ENCODE peak calls at places on chromosomes 11 and 22, in seven cellular contexts. One of them, this sample, is unnamed.

GRCh38 chr11:46769636-46770221 is 50.7 kb downstream of the F2 start:
- DNase-seq in endothelial cell: no peak
- DNase-seq in heart left ventricle: no peak
- DNase-seq in Peyer's patch: no peak
- DNase-seq in foreskin fibroblast: no peak
- DNase-seq in cardiac muscle cell: no peak
- DNase-seq in PC-3: no peak
- DNase-seq in this sample: no peak

GRCh38 chr11:25423436-25424184 is 908.3 kb upstream of the ANO3 start:
- DNase-seq in PC-3: peak
- DNase-seq in foreskin fibroblast: peak
- DNase-seq in heart left ventricle: no peak
- DNase-seq in Peyer's patch: no peak
- DNase-seq in cardiac muscle cell: no peak
- DNase-seq in endothelial cell: peak
- DNase-seq in this sample: no peak

GRCh38 chr11:6705905-6706535 is 22.9 kb upstream of the MRPL17 start:
- DNase-seq in foreskin fibroblast: peak
- DNase-seq in Peyer's patch: peak
- DNase-seq in PC-3: peak
- DNase-seq in cardiac muscle cell: peak
- DNase-seq in endothelial cell: peak
- DNase-seq in heart left ventricle: no peak
- DNase-seq in this sample: peak

GRCh38 chr11:111531156-111531555 is 9.4 kb upstream of the LAYN start:
- DNase-seq in cardiac muscle cell: no peak
- DNase-seq in PC-3: peak
- DNase-seq in endothelial cell: no peak
- DNase-seq in Peyer's patch: no peak
- DNase-seq in foreskin fibroblast: peak
- DNase-seq in heart left ventricle: no peak
- DNase-seq in this sample: no peak

GRCh38 chr11:133945087-133945974 is 11.4 kb downstream of the IGSF9B start:
- DNase-seq in cardiac muscle cell: no peak
- DNase-seq in heart left ventricle: peak
- DNase-seq in endothelial cell: no peak
- DNase-seq in PC-3: peak
- DNase-seq in Peyer's patch: peak
- DNase-seq in foreskin fibroblast: peak
- DNase-seq in this sample: peak

GRCh38 chr22:27986459-27986858 is 67.4 kb upstream of the PITPNB start:
- DNase-seq in PC-3: no peak
- DNase-seq in foreskin fibroblast: no peak
- DNase-seq in heart left ventricle: no peak
- DNase-seq in Peyer's patch: no peak
- DNase-seq in endothelial cell: no peak
- DNase-seq in cardiac muscle cell: no peak
- DNase-seq in this sample: no peak

GRCh38 chr11:1305558-1306056 is 3.8 kb downstream of the TOLLIP start:
- DNase-seq in cardiac muscle cell: no peak
- DNase-seq in endothelial cell: no peak
- DNase-seq in heart left ventricle: no peak
- DNase-seq in foreskin fibroblast: no peak
- DNase-seq in PC-3: no peak
- DNase-seq in Peyer's patch: peak
- DNase-seq in this sample: no peak

GRCh38 chr11:47453365-47453764 is 4.4 kb upstream of the RAPSN start:
- DNase-seq in foreskin fibroblast: no peak
- DNase-seq in endothelial cell: no peak
- DNase-seq in Peyer's patch: no peak
- DNase-seq in cardiac muscle cell: no peak
- DNase-seq in PC-3: no peak
- DNase-seq in heart left ventricle: no peak
- DNase-seq in this sample: no peak

GRCh38 chr11:82906236-82906635 is 4.7 kb downstream of the DDIAS start:
- DNase-seq in PC-3: peak
- DNase-seq in Peyer's patch: no peak
- DNase-seq in cardiac muscle cell: peak
- DNase-seq in heart left ventricle: no peak
- DNase-seq in endothelial cell: no peak
- DNase-seq in foreskin fibroblast: peak
- DNase-seq in this sample: no peak

GRCh38 chr22:26646158-26646557 is 11.2 kb upstream of the MIAT start:
- DNase-seq in cardiac muscle cell: no peak
- DNase-seq in endothelial cell: no peak
- DNase-seq in PC-3: no peak
- DNase-seq in foreskin fibroblast: peak
- DNase-seq in heart left ventricle: no peak
- DNase-seq in Peyer's patch: no peak
- DNase-seq in this sample: no peak

GRCh38 chr22:30062256-30062655 is 18.0 kb upstream of the HORMAD2 start:
- DNase-seq in Peyer's patch: no peak
- DNase-seq in foreskin fibroblast: no peak
- DNase-seq in PC-3: no peak
- DNase-seq in cardiac muscle cell: no peak
- DNase-seq in heart left ventricle: no peak
- DNase-seq in endothelial cell: no peak
- DNase-seq in this sample: no peak

GRCh38 chr11:111982019-111982464 is 43.2 kb upstream of the DLAT start:
- DNase-seq in endothelial cell: peak
- DNase-seq in Peyer's patch: peak
- DNase-seq in cardiac muscle cell: peak
- DNase-seq in PC-3: peak
- DNase-seq in foreskin fibroblast: peak
- DNase-seq in heart left ventricle: peak
- DNase-seq in this sample: peak

GRCh38 chr22:27115816-27116256 is 458.4 kb downstream of the MIAT start:
- DNase-seq in endothelial cell: no peak
- DNase-seq in heart left ventricle: no peak
- DNase-seq in cardiac muscle cell: no peak
- DNase-seq in PC-3: peak
- DNase-seq in Peyer's patch: no peak
- DNase-seq in foreskin fibroblast: peak
- DNase-seq in this sample: no peak

GRCh38 chr11:48005878-48006277 is 25.5 kb downstream of the PTPRJ start:
- DNase-seq in Peyer's patch: no peak
- DNase-seq in foreskin fibroblast: no peak
- DNase-seq in endothelial cell: no peak
- DNase-seq in cardiac muscle cell: peak
- DNase-seq in PC-3: no peak
- DNase-seq in heart left ventricle: no peak
- DNase-seq in this sample: no peak

GRCh38 chr11:1148752-1149180 is 9.0 kb upstream of the MUC5AC start:
- DNase-seq in Peyer's patch: no peak
- DNase-seq in PC-3: no peak
- DNase-seq in foreskin fibroblast: no peak
- DNase-seq in endothelial cell: no peak
- DNase-seq in heart left ventricle: no peak
- DNase-seq in cardiac muscle cell: no peak
- DNase-seq in this sample: no peak

GRCh38 chr11:8828580-8829358 is 82.2 kb upstream of the AKIP1 start:
- DNase-seq in endothelial cell: no peak
- DNase-seq in heart left ventricle: no peak
- DNase-seq in foreskin fibroblast: peak
- DNase-seq in cardiac muscle cell: no peak
- DNase-seq in PC-3: no peak
- DNase-seq in Peyer's patch: no peak
- DNase-seq in this sample: no peak

GRCh38 chr11:37841016-37841415 is 1243.0 kb upstream of the RAG2 start:
- DNase-seq in Peyer's patch: no peak
- DNase-seq in cardiac muscle cell: no peak
- DNase-seq in foreskin fibroblast: no peak
- DNase-seq in PC-3: no peak
- DNase-seq in endothelial cell: no peak
- DNase-seq in heart left ventricle: no peak
- DNase-seq in this sample: no peak

GRCh38 chr11:114440121-114440860 is 1.0 kb downstream of the REXO2 start:
- DNase-seq in endothelial cell: no peak
- DNase-seq in heart left ventricle: no peak
- DNase-seq in Peyer's patch: no peak
- DNase-seq in cardiac muscle cell: peak
- DNase-seq in foreskin fibroblast: peak
- DNase-seq in PC-3: peak
- DNase-seq in this sample: no peak

GRCh38 chr11:22521226-22521625 is 104.4 kb downstream of the FANCF start:
- DNase-seq in Peyer's patch: no peak
- DNase-seq in heart left ventricle: no peak
- DNase-seq in cardiac muscle cell: no peak
- DNase-seq in foreskin fibroblast: no peak
- DNase-seq in endothelial cell: no peak
- DNase-seq in PC-3: peak
- DNase-seq in this sample: no peak

GRCh38 chr11:84552791-84553190 is 1074.4 kb downstream of the DLG2 start:
- DNase-seq in cardiac muscle cell: no peak
- DNase-seq in Peyer's patch: no peak
- DNase-seq in heart left ventricle: no peak
- DNase-seq in endothelial cell: no peak
- DNase-seq in foreskin fibroblast: no peak
- DNase-seq in PC-3: no peak
- DNase-seq in this sample: no peak

GRCh38 chr11:130652671-130653335 is 204.4 kb downstream of the ADAMTS15 start:
- DNase-seq in Peyer's patch: no peak
- DNase-seq in endothelial cell: no peak
- DNase-seq in foreskin fibroblast: peak
- DNase-seq in cardiac muscle cell: no peak
- DNase-seq in heart left ventricle: no peak
- DNase-seq in PC-3: no peak
- DNase-seq in this sample: no peak

GRCh38 chr11:122028561-122028960 is 87.5 kb downstream of the BLID start:
- DNase-seq in Peyer's patch: no peak
- DNase-seq in PC-3: no peak
- DNase-seq in foreskin fibroblast: peak
- DNase-seq in heart left ventricle: no peak
- DNase-seq in cardiac muscle cell: no peak
- DNase-seq in endothelial cell: no peak
- DNase-seq in this sample: no peak

GRCh38 chr11:46900091-46900746 is 18.1 kb downstream of the LRP4 start:
- DNase-seq in Peyer's patch: no peak
- DNase-seq in foreskin fibroblast: no peak
- DNase-seq in cardiac muscle cell: no peak
- DNase-seq in PC-3: no peak
- DNase-seq in heart left ventricle: no peak
- DNase-seq in endothelial cell: no peak
- DNase-seq in this sample: no peak

GRCh38 chr11:11444027-11444799 is 91.2 kb upstream of the CSNK2A3 start:
- DNase-seq in heart left ventricle: no peak
- DNase-seq in Peyer's patch: no peak
- DNase-seq in cardiac muscle cell: no peak
- DNase-seq in foreskin fibroblast: peak
- DNase-seq in endothelial cell: no peak
- DNase-seq in PC-3: no peak
- DNase-seq in this sample: no peak

GRCh38 chr22:49962012-49962750 is 1.6 kb downstream of the PIM3 start:
- DNase-seq in heart left ventricle: peak
- DNase-seq in endothelial cell: peak
- DNase-seq in Peyer's patch: peak
- DNase-seq in PC-3: peak
- DNase-seq in foreskin fibroblast: peak
- DNase-seq in cardiac muscle cell: peak
- DNase-seq in this sample: peak
- TF ChIP-seq CTCF in heart left ventricle: no peak
- TF ChIP-seq CTCF in endothelial cell: no peak
- TF ChIP-seq CTCF in Peyer's patch: no peak
- TF ChIP-seq CTCF in PC-3: no peak
- TF ChIP-seq CTCF in foreskin fibroblast: no peak
- TF ChIP-seq CTCF in cardiac muscle cell: no peak
- TF ChIP-seq CTCF in this sample: no peak

DNA sequence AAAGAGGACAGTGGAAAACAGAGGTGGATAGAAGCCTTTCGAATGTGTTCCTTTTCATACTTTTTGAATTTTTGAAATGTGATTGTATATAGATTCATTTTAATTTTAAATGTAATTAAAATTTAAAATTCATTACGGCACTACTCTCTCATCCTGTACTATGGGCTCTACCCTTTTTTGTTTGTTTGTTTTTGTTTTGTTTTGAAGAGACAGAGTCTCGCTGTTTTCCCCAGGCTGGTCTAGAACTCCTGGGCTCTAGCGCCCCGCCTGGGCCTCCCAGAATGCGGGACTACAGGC is 11.9 kb upstream of the HDHD5 start:
- DNase-seq in PC-3: no peak
- DNase-seq in cardiac muscle cell: no peak
- DNase-seq in foreskin fibroblast: no peak
- DNase-seq in Peyer's patch: no peak
- DNase-seq in heart left ventricle: no peak
- DNase-seq in endothelial cell: no peak
- DNase-seq in this sample: no peak
- TF ChIP-seq CTCF in PC-3: no peak
- TF ChIP-seq CTCF in cardiac muscle cell: no peak
- TF ChIP-seq CTCF in foreskin fibroblast: no peak
- TF ChIP-seq CTCF in Peyer's patch: no peak
- TF ChIP-seq CTCF in heart left ventricle: no peak
- TF ChIP-seq CTCF in endothelial cell: no peak
- TF ChIP-seq CTCF in this sample: peak

GRCh38 chr11:61862714-61863547 is 28.4 kb downstream of the FADS3 start:
- DNase-seq in endothelial cell: no peak
- DNase-seq in Peyer's patch: no peak
- DNase-seq in foreskin fibroblast: no peak
- DNase-seq in PC-3: no peak
- DNase-seq in cardiac muscle cell: no peak
- DNase-seq in heart left ventricle: no peak
- DNase-seq in this sample: no peak
- TF ChIP-seq CTCF in endothelial cell: no peak
- TF ChIP-seq CTCF in Peyer's patch: no peak
- TF ChIP-seq CTCF in foreskin fibroblast: no peak
- TF ChIP-seq CTCF in PC-3: no peak
- TF ChIP-seq CTCF in cardiac muscle cell: no peak
- TF ChIP-seq CTCF in heart left ventricle: no peak
- TF ChIP-seq CTCF in this sample: no peak

DNA sequence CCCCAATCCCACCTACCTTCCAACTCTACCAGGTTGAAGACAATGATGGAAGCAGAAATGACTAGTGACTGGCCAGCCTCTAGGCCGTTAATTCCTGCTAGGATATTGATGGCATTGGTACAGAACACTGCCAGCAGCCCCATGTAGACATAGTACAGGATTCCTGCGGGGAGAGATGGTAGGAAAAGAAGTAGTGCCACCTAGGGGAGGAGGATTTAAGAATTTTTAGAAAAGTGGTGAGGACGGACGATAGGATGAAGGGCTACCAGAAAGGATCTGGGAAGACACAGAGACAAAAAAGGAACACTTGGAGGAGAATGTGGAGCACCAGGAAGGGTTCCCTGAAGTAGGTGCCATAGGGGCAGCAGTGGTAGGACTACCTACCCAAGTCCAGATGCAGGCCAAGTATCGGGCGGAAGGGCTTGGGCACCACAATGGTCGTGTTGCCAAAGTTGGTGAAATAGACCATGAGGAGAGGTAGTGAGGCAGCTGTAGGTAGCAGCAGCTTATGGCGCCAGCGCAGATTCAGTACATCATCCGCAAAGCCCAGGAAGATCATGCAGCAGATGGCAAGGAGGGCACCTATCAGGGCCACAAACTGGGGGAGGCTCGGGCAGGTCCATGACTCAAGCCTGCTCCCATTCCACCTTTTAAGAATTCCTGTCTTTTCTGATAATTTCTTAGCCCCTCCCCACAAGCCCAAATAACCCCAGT is 1.2 kb downstream of the DPAGT1 start:
- DNase-seq in heart left ventricle: no peak
- DNase-seq in Peyer's patch: no peak
- DNase-seq in cardiac muscle cell: no peak
- DNase-seq in PC-3: peak
- DNase-seq in endothelial cell: no peak
- DNase-seq in foreskin fibroblast: peak
- DNase-seq in this sample: peak
- TF ChIP-seq CTCF in heart left ventricle: no peak
- TF ChIP-seq CTCF in Peyer's patch: no peak
- TF ChIP-seq CTCF in cardiac muscle cell: peak
- TF ChIP-seq CTCF in PC-3: peak
- TF ChIP-seq CTCF in endothelial cell: no peak
- TF ChIP-seq CTCF in foreskin fibroblast: peak
- TF ChIP-seq CTCF in this sample: peak